ENCODE peak calls at places on chromosomes 5 and 9, in six cellular contexts. One of them, this sample, is unnamed.

GRCh38 chr9:107929439-107929838 is 439.9 kb upstream of the KLF4 start:
- DNase-seq in Calu3: peak; percentile 7
- DNase-seq in endothelial cell: no peak
- DNase-seq in neural progenitor cell: no peak
- DNase-seq in kidney epithelial cell: no peak
- DNase-seq in CD8-positive, alpha-beta T cell: no peak
- DNase-seq in this sample: no peak

GRCh38 chr9:33172256-33172678 is 5.1 kb upstream of the B4GALT1 start:
- DNase-seq in Calu3: no peak
- DNase-seq in endothelial cell: no peak
- DNase-seq in neural progenitor cell: no peak
- DNase-seq in kidney epithelial cell: no peak
- DNase-seq in CD8-positive, alpha-beta T cell: no peak
- DNase-seq in this sample: peak; percentile 51

GRCh38 chr9:87613265-87614111 is 112.4 kb upstream of the CTSL start:
- DNase-seq in Calu3: no peak
- DNase-seq in endothelial cell: no peak
- DNase-seq in neural progenitor cell: no peak
- DNase-seq in kidney epithelial cell: no peak
- DNase-seq in CD8-positive, alpha-beta T cell: no peak
- DNase-seq in this sample: no peak

GRCh38 chr5:1058988-1059883 is 50.6 kb downstream of the NKD2 start:
- DNase-seq in Calu3: no peak
- DNase-seq in endothelial cell: no peak
- DNase-seq in neural progenitor cell: no peak
- DNase-seq in kidney epithelial cell: no peak
- DNase-seq in CD8-positive, alpha-beta T cell: no peak
- DNase-seq in this sample: no peak

GRCh38 chr9:20135119-20135697 is 346.4 kb upstream of the SLC24A2 start:
- DNase-seq in Calu3: no peak
- DNase-seq in endothelial cell: no peak
- DNase-seq in neural progenitor cell: no peak
- DNase-seq in kidney epithelial cell: no peak
- DNase-seq in CD8-positive, alpha-beta T cell: no peak
- DNase-seq in this sample: no peak

GRCh38 chr5:142512680-142513042 is 173.2 kb downstream of the FGF1 start:
- DNase-seq in Calu3: peak; percentile 64
- DNase-seq in endothelial cell: no peak
- DNase-seq in neural progenitor cell: no peak
- DNase-seq in kidney epithelial cell: peak; percentile 63
- DNase-seq in CD8-positive, alpha-beta T cell: no peak
- DNase-seq in this sample: peak; percentile 69

GRCh38 chr9:127138444-127138843 is 16.0 kb upstream of the ANGPTL2 start:
- DNase-seq in Calu3: no peak
- DNase-seq in endothelial cell: no peak
- DNase-seq in neural progenitor cell: no peak
- DNase-seq in kidney epithelial cell: no peak
- DNase-seq in CD8-positive, alpha-beta T cell: no peak
- DNase-seq in this sample: no peak

GRCh38 chr5:177470759-177471536 is 2.5 kb downstream of the DBN1 start:
- DNase-seq in Calu3: peak; percentile 40
- DNase-seq in endothelial cell: no peak
- DNase-seq in neural progenitor cell: no peak
- DNase-seq in kidney epithelial cell: no peak
- DNase-seq in CD8-positive, alpha-beta T cell: no peak
- DNase-seq in this sample: peak; percentile 62

GRCh38 chr5:59142927-59143326 is 560.1 kb downstream of the RAB3C start:
- DNase-seq in Calu3: no peak
- DNase-seq in endothelial cell: no peak
- DNase-seq in neural progenitor cell: no peak
- DNase-seq in kidney epithelial cell: no peak
- DNase-seq in CD8-positive, alpha-beta T cell: no peak
- DNase-seq in this sample: no peak

GRCh38 chr5:168879929-168880328 is 300.8 kb upstream of the PANK3 start:
- DNase-seq in Calu3: no peak
- DNase-seq in endothelial cell: no peak
- DNase-seq in neural progenitor cell: no peak
- DNase-seq in kidney epithelial cell: no peak
- DNase-seq in CD8-positive, alpha-beta T cell: no peak
- DNase-seq in this sample: no peak

GRCh38 chr9:5514608-5515260 is 4.4 kb downstream of the PDCD1LG2 start:
- DNase-seq in Calu3: no peak
- DNase-seq in endothelial cell: no peak
- DNase-seq in neural progenitor cell: no peak
- DNase-seq in kidney epithelial cell: no peak
- DNase-seq in CD8-positive, alpha-beta T cell: no peak
- DNase-seq in this sample: no peak

GRCh38 chr9:111940697-111941096 is 44.1 kb downstream of the UGCG start:
- DNase-seq in Calu3: no peak
- DNase-seq in endothelial cell: no peak
- DNase-seq in neural progenitor cell: no peak
- DNase-seq in kidney epithelial cell: no peak
- DNase-seq in CD8-positive, alpha-beta T cell: no peak
- DNase-seq in this sample: peak; percentile 27

GRCh38 chr5:81212211-81212687 is 20.9 kb upstream of the CKMT2 start:
- DNase-seq in Calu3: peak; percentile 82
- DNase-seq in endothelial cell: no peak
- DNase-seq in neural progenitor cell: no peak
- DNase-seq in kidney epithelial cell: peak; percentile 16
- DNase-seq in CD8-positive, alpha-beta T cell: no peak
- DNase-seq in this sample: no peak

GRCh38 chr9:3951266-3951665 is 348.6 kb downstream of the GLIS3 start:
- DNase-seq in Calu3: no peak
- DNase-seq in endothelial cell: no peak
- DNase-seq in neural progenitor cell: no peak
- DNase-seq in kidney epithelial cell: no peak
- DNase-seq in CD8-positive, alpha-beta T cell: no peak
- DNase-seq in this sample: no peak

GRCh38 chr5:32934529-32934928 is 223.4 kb downstream of the NPR3 start:
- DNase-seq in Calu3: no peak
- DNase-seq in endothelial cell: no peak
- DNase-seq in neural progenitor cell: no peak
- DNase-seq in kidney epithelial cell: no peak
- DNase-seq in CD8-positive, alpha-beta T cell: no peak
- DNase-seq in this sample: no peak

GRCh38 chr9:114666841-114667240 is 9.2 kb upstream of the TEX53 start:
- DNase-seq in Calu3: no peak
- DNase-seq in endothelial cell: no peak
- DNase-seq in neural progenitor cell: no peak
- DNase-seq in kidney epithelial cell: no peak
- DNase-seq in CD8-positive, alpha-beta T cell: no peak
- DNase-seq in this sample: no peak

GRCh38 chr5:5419291-5420210 is 2.9 kb upstream of the ICE1 start:
- DNase-seq in Calu3: peak; percentile 4
- DNase-seq in endothelial cell: no peak
- DNase-seq in neural progenitor cell: peak; percentile 68
- DNase-seq in kidney epithelial cell: no peak
- DNase-seq in CD8-positive, alpha-beta T cell: no peak
- DNase-seq in this sample: peak; percentile 77

GRCh38 chr9:4088680-4089079 is 211.2 kb downstream of the GLIS3 start:
- DNase-seq in Calu3: no peak
- DNase-seq in endothelial cell: no peak
- DNase-seq in neural progenitor cell: no peak
- DNase-seq in kidney epithelial cell: no peak
- DNase-seq in CD8-positive, alpha-beta T cell: no peak
- DNase-seq in this sample: no peak

GRCh38 chr5:171205375-171205774 is 103.7 kb upstream of the TLX3 start:
- DNase-seq in Calu3: no peak
- DNase-seq in endothelial cell: no peak
- DNase-seq in neural progenitor cell: peak; percentile 82
- DNase-seq in kidney epithelial cell: no peak
- DNase-seq in CD8-positive, alpha-beta T cell: no peak
- DNase-seq in this sample: no peak

GRCh38 chr5:109413463-109413862 is 3.7 kb upstream of the PJA2 start:
- DNase-seq in Calu3: peak; percentile 45
- DNase-seq in endothelial cell: no peak
- DNase-seq in neural progenitor cell: peak; percentile 58
- DNase-seq in kidney epithelial cell: no peak
- DNase-seq in CD8-positive, alpha-beta T cell: no peak
- DNase-seq in this sample: no peak

GRCh38 chr9:111599948-111600343 is 499 bp upstream of the PTGR1 start:
- DNase-seq in Calu3: no peak
- DNase-seq in endothelial cell: no peak
- DNase-seq in neural progenitor cell: no peak
- DNase-seq in kidney epithelial cell: no peak
- DNase-seq in CD8-positive, alpha-beta T cell: no peak
- DNase-seq in this sample: no peak

GRCh38 chr5:144684899-144685298 is 514.2 kb downstream of the KCTD16 start:
- DNase-seq in Calu3: no peak
- DNase-seq in endothelial cell: no peak
- DNase-seq in neural progenitor cell: no peak
- DNase-seq in kidney epithelial cell: no peak
- DNase-seq in CD8-positive, alpha-beta T cell: no peak
- DNase-seq in this sample: no peak
- TF ChIP-seq CTCF in Calu3: no peak
- TF ChIP-seq CTCF in endothelial cell: no peak
- TF ChIP-seq CTCF in neural progenitor cell: no peak
- TF ChIP-seq CTCF in kidney epithelial cell: no peak
- TF ChIP-seq CTCF in CD8-positive, alpha-beta T cell: no peak
- TF ChIP-seq CTCF in this sample: no peak

GRCh38 chr5:91495699-91496098 is 112.6 kb upstream of the ARRDC3 start:
- DNase-seq in Calu3: no peak
- DNase-seq in endothelial cell: no peak
- DNase-seq in neural progenitor cell: peak; percentile 6
- DNase-seq in kidney epithelial cell: no peak
- DNase-seq in CD8-positive, alpha-beta T cell: no peak
- DNase-seq in this sample: no peak

GRCh38 chr5:91500758-91501157 is 117.6 kb upstream of the ARRDC3 start:
- DNase-seq in Calu3: no peak
- DNase-seq in endothelial cell: no peak
- DNase-seq in neural progenitor cell: no peak
- DNase-seq in kidney epithelial cell: no peak
- DNase-seq in CD8-positive, alpha-beta T cell: no peak
- DNase-seq in this sample: no peak

GRCh38 chr5:91494447-91495001 is 111.4 kb upstream of the ARRDC3 start:
- DNase-seq in Calu3: no peak
- DNase-seq in endothelial cell: no peak
- DNase-seq in neural progenitor cell: peak; percentile 40
- DNase-seq in kidney epithelial cell: no peak
- DNase-seq in CD8-positive, alpha-beta T cell: no peak
- DNase-seq in this sample: no peak

GRCh38 chr5:91503321-91503720 is 120.2 kb upstream of the ARRDC3 start:
- DNase-seq in Calu3: no peak
- DNase-seq in endothelial cell: no peak
- DNase-seq in neural progenitor cell: no peak
- DNase-seq in kidney epithelial cell: no peak
- DNase-seq in CD8-positive, alpha-beta T cell: no peak
- DNase-seq in this sample: no peak

DNA sequence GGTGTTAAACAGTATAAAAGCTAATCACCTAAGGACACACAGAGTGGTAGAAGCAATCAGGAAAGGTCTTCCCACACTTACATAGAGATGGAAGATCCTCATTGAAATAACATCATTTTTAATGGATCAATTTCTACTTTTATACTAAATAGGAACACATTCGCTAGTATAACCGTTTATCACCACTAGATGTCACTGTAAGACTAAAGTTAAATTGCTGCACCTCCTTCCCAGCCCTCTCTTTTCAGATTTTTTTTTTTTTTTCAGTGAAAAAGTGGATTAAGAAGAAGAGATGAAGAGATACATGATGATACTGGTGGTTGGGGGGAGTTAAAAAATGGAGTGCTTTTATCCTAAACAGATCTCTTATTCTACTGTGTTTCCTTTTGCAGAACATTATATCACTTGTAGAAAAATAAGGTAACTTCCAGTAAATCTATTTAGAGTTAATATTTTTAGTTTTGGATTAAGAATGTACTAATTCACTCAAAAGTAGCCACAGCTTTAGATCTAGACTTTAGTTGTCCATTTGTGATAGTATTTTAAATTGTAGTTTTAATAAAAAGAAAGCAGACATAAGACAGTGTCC is 116.9 kb upstream of the ARRDC3 start:
- DNase-seq in Calu3: peak; percentile 7
- DNase-seq in endothelial cell: no peak
- DNase-seq in neural progenitor cell: peak; percentile 70
- DNase-seq in kidney epithelial cell: no peak
- DNase-seq in CD8-positive, alpha-beta T cell: no peak
- DNase-seq in this sample: peak; percentile 82
- TF ChIP-seq CTCF in Calu3: peak; percentile 65
- TF ChIP-seq CTCF in endothelial cell: peak; percentile 68
- TF ChIP-seq CTCF in neural progenitor cell: peak; percentile 82
- TF ChIP-seq CTCF in kidney epithelial cell: peak; percentile 49
- TF ChIP-seq CTCF in CD8-positive, alpha-beta T cell: peak; percentile 80
- TF ChIP-seq CTCF in this sample: peak; percentile 92

GRCh38 chr9:75462866-75463265 is 374.6 kb downstream of the OSTF1 start:
- DNase-seq in Calu3: no peak
- DNase-seq in endothelial cell: no peak
- DNase-seq in neural progenitor cell: no peak
- DNase-seq in kidney epithelial cell: no peak
- DNase-seq in CD8-positive, alpha-beta T cell: no peak
- DNase-seq in this sample: no peak

GRCh38 chr9:75467141-75467540 is 378.8 kb downstream of the OSTF1 start:
- DNase-seq in Calu3: no peak
- DNase-seq in endothelial cell: no peak
- DNase-seq in neural progenitor cell: no peak
- DNase-seq in kidney epithelial cell: no peak
- DNase-seq in CD8-positive, alpha-beta T cell: no peak
- DNase-seq in this sample: no peak

GRCh38 chr9:75461188-75461587 is 372.9 kb downstream of the OSTF1 start:
- DNase-seq in Calu3: no peak
- DNase-seq in endothelial cell: no peak
- DNase-seq in neural progenitor cell: no peak
- DNase-seq in kidney epithelial cell: no peak
- DNase-seq in CD8-positive, alpha-beta T cell: no peak
- DNase-seq in this sample: no peak

DNA sequence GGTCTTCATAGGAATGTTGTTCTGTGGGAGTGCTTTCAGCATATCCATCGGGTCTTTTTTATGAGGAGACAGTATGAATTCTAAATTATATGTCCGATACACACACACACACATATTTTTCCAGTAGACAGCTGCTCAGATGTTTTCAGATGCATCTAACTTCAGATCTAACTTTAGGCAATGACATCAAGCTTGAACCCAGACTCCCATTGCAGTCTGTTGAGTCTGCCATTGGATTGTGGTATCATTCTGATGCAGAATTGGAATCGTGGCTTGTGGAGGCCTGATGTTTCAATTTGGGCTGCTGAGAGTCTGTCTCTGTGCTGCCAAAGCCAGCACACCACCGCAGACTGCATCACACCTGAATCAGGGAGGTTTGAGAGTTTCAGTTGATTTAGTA is 376.4 kb downstream of the OSTF1 start:
- DNase-seq in Calu3: no peak
- DNase-seq in endothelial cell: no peak
- DNase-seq in neural progenitor cell: no peak
- DNase-seq in kidney epithelial cell: no peak
- DNase-seq in CD8-positive, alpha-beta T cell: no peak
- DNase-seq in this sample: no peak
- TF ChIP-seq CTCF in Calu3: no peak
- TF ChIP-seq CTCF in endothelial cell: no peak
- TF ChIP-seq CTCF in neural progenitor cell: no peak
- TF ChIP-seq CTCF in kidney epithelial cell: no peak
- TF ChIP-seq CTCF in CD8-positive, alpha-beta T cell: no peak
- TF ChIP-seq CTCF in this sample: no peak

DNA sequence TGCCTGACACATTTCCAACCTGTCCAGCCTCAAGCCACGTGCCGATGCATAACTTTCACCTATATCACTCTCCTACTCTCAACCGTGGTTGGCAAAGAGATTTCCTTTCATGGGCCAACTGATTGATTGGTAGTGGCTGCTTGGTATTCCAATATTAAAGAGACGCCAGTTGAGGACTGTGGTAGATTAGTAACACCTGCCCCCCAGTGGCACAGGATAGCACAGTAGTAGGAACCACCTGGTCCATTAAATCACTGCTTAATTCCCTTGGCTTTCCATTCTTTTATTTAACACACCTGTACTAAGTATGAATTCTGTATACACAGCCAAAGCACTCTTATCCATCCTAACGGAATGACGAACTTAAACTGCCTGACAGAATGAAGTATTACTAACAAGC is 19.1 kb upstream of the FOXB2 start:
- DNase-seq in Calu3: no peak
- DNase-seq in endothelial cell: no peak
- DNase-seq in neural progenitor cell: no peak
- DNase-seq in kidney epithelial cell: no peak
- DNase-seq in CD8-positive, alpha-beta T cell: no peak
- DNase-seq in this sample: no peak
- TF ChIP-seq CTCF in Calu3: no peak
- TF ChIP-seq CTCF in endothelial cell: no peak
- TF ChIP-seq CTCF in neural progenitor cell: no peak
- TF ChIP-seq CTCF in kidney epithelial cell: no peak
- TF ChIP-seq CTCF in CD8-positive, alpha-beta T cell: no peak
- TF ChIP-seq CTCF in this sample: no peak

This sample was measured in PC-3.